ENCODE peak calls at places on chromosomes 16 and 17, in eight cellular contexts. T, R, Q, B, Y, Z, L and X are unnamed samples.

GRCh38 chr17:16475196-16475704 is 16.7 kb downstream of the LRRC75A start:
- DNase-seq in T (no peak), R (no peak), Q (no peak), B (no peak), Y (no peak), Z (no peak), L (no peak), X (no peak)

GRCh38 chr17:28230011-28230410 is 89.0 kb upstream of the TMEM97 start:
- DNase-seq in T (no peak), R (no peak), Q (no peak), B (no peak), Y (peak; percentile 61), Z (peak; percentile 5), L (no peak), X (no peak)

GRCh38 chr17:9824094-9824493 is 1.6 kb upstream of the GLP2R start:
- DNase-seq in T (no peak), R (no peak), Q (no peak), B (no peak), Y (no peak), Z (no peak), L (no peak), X (no peak)

GRCh38 chr16:85611455-85612190 is 1.5 kb upstream of the GSE1 start:
- DNase-seq in T (no peak), R (peak; percentile 29), Q (peak; percentile 82), B (peak; percentile 72), Y (peak; percentile 97), Z (peak; percentile 93), L (peak; percentile 43), X (peak; percentile 74)

GRCh38 chr17:55774834-55775233 is 24.0 kb downstream of the PCTP start:
- DNase-seq in T (no peak), R (no peak), Q (no peak), B (no peak), Y (no peak), Z (no peak), L (no peak), X (no peak)

GRCh38 chr17:66506641-66507040 is 204.2 kb downstream of the PRKCA start:
- DNase-seq in T (no peak), R (no peak), Q (no peak), B (no peak), Y (no peak), Z (no peak), L (no peak), X (no peak)

GRCh38 chr17:30104575-30105339 is 11.9 kb upstream of the NSRP1 start:
- DNase-seq in T (peak; percentile 50), R (peak; percentile 64), Q (peak; percentile 41), B (peak; percentile 61), Y (peak; percentile 93), Z (peak; percentile 86), L (peak; percentile 39), X (peak; percentile 22)

GRCh38 chr16:47848481-47849109 is 307.2 kb downstream of the ABCC12 start:
- DNase-seq in T (no peak), R (no peak), Q (peak; percentile 27), B (no peak), Y (no peak), Z (no peak), L (no peak), X (peak; percentile 12)

GRCh38 chr17:65463242-65463641 is 98.2 kb downstream of the AXIN2 start:
- DNase-seq in T (no peak), R (no peak), Q (no peak), B (no peak), Y (no peak), Z (no peak), L (no peak), X (no peak)

GRCh38 chr17:7440823-7441174 is 1.5 kb downstream of the FGF11 start:
- DNase-seq in T (no peak), R (no peak), Q (no peak), B (no peak), Y (no peak), Z (no peak), L (no peak), X (no peak)

GRCh38 chr17:76188213-76189060 is 47.4 kb upstream of the FOXJ1 start:
- DNase-seq in T (no peak), R (no peak), Q (no peak), B (no peak), Y (no peak), Z (no peak), L (no peak), X (no peak)